ENCODE peak calls at places on chromosomes 16 and 17, in nine cellular contexts. W is cardiac muscle cell, J is left ventricle myocardium inferior, G is heart left ventricle, Q is H1, D is osteoblast, V is mammary epithelial cell, F is gastrocnemius medialis, Y is upper lobe of right lung. R is an unnamed sample.
A peak's percentile ranks its signal among the peaks of the same experiment; 100 is the strongest.

GRCh38 chr17:83192161-83192788 is 112.9 kb downstream of the METRNL start:
- DNase-seq in D (peak; percentile 78), J (peak; percentile 16), W (no peak), F (peak; percentile 36), Q (peak; percentile 16), Y (peak; percentile 61), V (no peak), G (peak; percentile 52), R (peak; percentile 53)

GRCh38 chr16:88642881-88643545 is 4.6 kb downstream of the IL17C start:
- DNase-seq in F (no peak), Q (no peak), W (no peak), J (no peak), Y (no peak), G (no peak), V (no peak), D (no peak), R (no peak)

GRCh38 chr16:68997564-68997963 is 107.9 kb upstream of the HAS3 start:
- DNase-seq in F (no peak), W (no peak), V (no peak), G (no peak), Q (no peak), J (no peak), Y (no peak), D (no peak), R (no peak)

GRCh38 chr17:37818689-37819088 is 73.8 kb upstream of the HNF1B start:
- DNase-seq in D (no peak), Q (no peak), Y (peak; percentile 70), J (no peak), G (no peak), V (peak; percentile 93), F (no peak), W (no peak), R (no peak)

GRCh38 chr17:3621146-3621720 is 12.0 kb upstream of the TRPV1 start:
- DNase-seq in W (no peak), G (no peak), F (no peak), Q (no peak), J (no peak), Y (no peak), D (no peak), V (no peak), R (no peak)

GRCh38 chr17:2056221-2057129 is 1.6 kb downstream of the HIC1 start:
- DNase-seq in Q (peak; percentile 68), F (no peak), G (peak; percentile 69), J (no peak), Y (no peak), V (no peak), D (peak; percentile 96), W (peak; percentile 51), R (no peak)

GRCh38 chr17:40325156-40326013 is 16.4 kb downstream of the RARA start:
- DNase-seq in Y (no peak), W (no peak), G (peak; percentile 41), V (no peak), Q (no peak), F (no peak), D (peak; percentile 79), J (peak; percentile 14), R (no peak)

GRCh38 chr16:86330906-86331305 is 179.4 kb upstream of the FOXF1 start:
- DNase-seq in Y (no peak), W (no peak), D (no peak), G (peak; percentile 16), F (no peak), Q (no peak), V (no peak), J (no peak), R (no peak)

GRCh38 chr17:75824050-75824552 is 20.1 kb downstream of the UNC13D start:
- DNase-seq in F (no peak), Y (no peak), J (no peak), V (no peak), D (no peak), Q (no peak), G (no peak), W (no peak), R (no peak)

GRCh38 chr17:75822119-75822799 is 21.9 kb downstream of the UNC13D start:
- DNase-seq in J (no peak), W (no peak), Q (no peak), G (no peak), V (no peak), Y (no peak), F (no peak), D (peak; percentile 79), R (peak; percentile 52)

GRCh38 chr17:75824591-75825518 is 19.3 kb downstream of the UNC13D start:
- DNase-seq in W (no peak), J (no peak), F (no peak), D (peak; percentile 92), Y (no peak), V (no peak), G (no peak), Q (no peak), R (no peak)

GRCh38 chr17:75822800-75823166 is 21.4 kb downstream of the UNC13D start:
- DNase-seq in G (no peak), J (no peak), Y (no peak), Q (no peak), V (no peak), D (peak; percentile 44), W (no peak), F (no peak), R (no peak)

DNA sequence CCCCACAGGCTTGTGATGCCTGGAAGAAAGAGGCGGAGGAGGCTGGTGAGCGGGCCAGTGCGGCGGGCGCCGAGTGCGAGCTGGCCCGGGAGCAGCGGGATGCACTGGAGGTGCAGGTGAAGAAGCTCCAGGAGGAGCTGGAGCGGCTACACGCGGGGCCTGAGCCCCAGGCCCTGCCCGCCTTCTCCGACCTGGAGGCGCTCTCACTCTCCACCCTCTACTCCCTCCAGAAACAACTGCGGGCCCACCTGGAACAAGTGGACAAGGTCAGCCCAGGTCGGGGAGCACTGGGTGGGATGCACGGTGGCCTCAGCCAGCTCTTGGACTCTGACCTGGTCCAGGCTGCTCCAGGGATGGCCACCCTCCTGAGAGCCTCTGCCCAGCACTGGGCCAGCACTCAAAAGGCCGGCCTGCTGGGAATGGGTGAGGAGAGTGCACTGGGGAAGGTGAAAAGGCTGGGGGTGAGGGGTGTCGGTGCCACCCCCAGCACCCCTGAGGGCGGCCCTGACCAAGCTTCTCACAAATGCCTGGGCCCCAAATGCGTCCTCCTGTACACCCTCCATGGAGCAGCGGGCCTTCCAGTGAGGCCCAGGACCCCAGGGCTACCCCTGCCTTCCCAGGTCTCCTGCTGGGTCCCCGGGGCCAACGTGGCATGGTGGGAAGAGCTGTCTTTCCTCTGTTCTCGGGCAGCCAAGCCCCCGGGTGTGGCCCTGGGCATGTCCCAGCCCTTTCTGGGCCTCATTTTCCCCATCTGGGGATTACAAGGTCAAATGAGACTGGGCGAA is 20.8 kb downstream of the UNC13D start:
- DNase-seq in G (no peak), V (no peak), J (no peak), Q (no peak), D (peak; percentile 74), Y (no peak), F (no peak), W (no peak), R (no peak)
- H3K36me3 ChIP-seq in G (peaks cover 77% of the 10 kb centered on the region), V (peaks cover 2% of the 10 kb centered on the region), J (peaks cover 72% of the 10 kb centered on the region), Q (peaks cover 37% of the 10 kb centered on the region), D (peaks cover 26% of the 10 kb centered on the region), Y (peaks cover 70% of the 10 kb centered on the region), F (no peaks in the 10 kb centered on the region), W (peaks cover 34% of the 10 kb centered on the region), R (peaks cover 76% of the 10 kb centered on the region)

GRCh38 chr17:80671039-80671822 is 126.6 kb downstream of the RPTOR start:
- DNase-seq in J (no peak), F (no peak), Y (no peak), V (no peak), W (no peak), D (no peak), G (no peak), Q (no peak), R (no peak)
- H3K27ac ChIP-seq in J (no peak overlapping the region), F (no peak overlapping the region), Y (no peak overlapping the region), V (no peak overlapping the region), W (no peak overlapping the region), D (peak overlapping the region; percentile 14), G (no peak overlapping the region), Q (no peak overlapping the region), R (no peak overlapping the region)

DNA sequence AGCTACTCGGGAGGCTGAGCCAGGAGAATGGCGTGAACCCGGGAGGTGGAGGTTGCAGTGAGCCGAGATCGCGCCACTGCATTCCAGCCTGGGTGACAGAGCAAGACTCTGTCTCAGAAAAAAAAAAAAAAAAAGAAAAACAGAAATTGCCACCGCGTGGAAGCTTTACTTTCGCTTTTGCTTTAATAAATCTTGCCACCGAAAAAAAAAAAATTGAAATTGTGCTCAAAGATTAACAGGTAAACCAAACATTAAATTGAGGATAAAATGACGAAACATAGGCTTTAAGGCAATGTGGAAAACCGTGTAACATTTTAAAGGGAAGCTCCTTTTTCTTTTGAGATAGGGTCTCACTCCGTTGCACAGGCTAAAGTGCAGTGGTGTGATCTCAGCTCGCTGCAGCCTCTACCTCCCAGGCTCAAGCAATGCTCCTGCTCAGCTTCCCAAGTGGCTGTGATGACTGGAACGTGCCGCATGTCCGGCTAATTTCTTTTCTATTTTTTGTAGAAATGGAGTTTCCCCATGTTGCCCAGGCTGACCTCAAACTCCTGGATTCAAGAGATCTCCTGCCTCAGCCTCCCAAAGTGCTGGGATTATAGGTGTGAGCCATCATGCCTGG is 40.1 kb downstream of the ZNF276 start:
- DNase-seq in W (no peak), D (no peak), Q (no peak), J (no peak), G (no peak), Y (no peak), V (no peak), F (no peak), R (no peak)
- H3K36me3 ChIP-seq in W (peaks cover 2% of the 10 kb centered on the region), D (peaks cover 22% of the 10 kb centered on the region), Q (peaks cover 52% of the 10 kb centered on the region), J (no peaks in the 10 kb centered on the region), G (no peaks in the 10 kb centered on the region), Y (no peaks in the 10 kb centered on the region), V (peaks cover 9% of the 10 kb centered on the region), F (no peaks in the 10 kb centered on the region), R (peaks cover 81% of the 10 kb centered on the region)

GRCh38 chr17:81261582-81262336 is 22.6 kb downstream of the NDUFAF8 start:
- DNase-seq in Y (no peak), Q (no peak), F (no peak), G (no peak), V (no peak), J (no peak), D (peak; percentile 89), W (no peak), R (no peak)

GRCh38 chr17:81260171-81260570 is 21.1 kb downstream of the NDUFAF8 start:
- DNase-seq in J (no peak), V (no peak), F (no peak), G (no peak), Y (no peak), D (no peak), W (no peak), Q (no peak), R (no peak)

GRCh38 chr17:81259058-81259605 is 20.0 kb downstream of the NDUFAF8 start:
- DNase-seq in Q (no peak), F (no peak), J (no peak), V (no peak), G (no peak), W (no peak), Y (no peak), D (no peak), R (no peak)

GRCh38 chr17:81260641-81261040 is 21.5 kb downstream of the NDUFAF8 start:
- DNase-seq in Y (no peak), J (no peak), G (no peak), V (no peak), W (no peak), F (no peak), Q (no peak), D (no peak), R (no peak)

DNA sequence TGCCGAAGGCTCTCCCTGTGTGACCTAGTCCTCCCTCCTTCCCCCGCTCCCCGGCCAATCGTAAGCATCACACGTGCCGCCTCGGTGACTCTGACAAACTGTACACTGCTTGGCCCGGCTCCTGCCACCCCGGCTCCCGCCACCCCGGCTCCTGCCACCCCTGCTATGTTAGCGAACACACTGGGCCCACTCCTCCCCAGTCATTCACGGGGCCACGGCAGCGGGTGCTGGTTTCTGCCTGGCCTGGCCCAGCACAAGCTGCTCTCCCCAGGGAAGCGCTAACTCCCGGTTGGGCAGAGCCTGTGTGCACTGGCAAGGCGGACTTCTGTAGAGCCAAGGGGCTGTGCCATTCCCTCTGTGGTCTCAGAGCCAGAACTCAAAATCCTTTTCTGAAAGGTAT is 22.0 kb downstream of the NDUFAF8 start:
- DNase-seq in W (no peak), V (no peak), G (no peak), Y (no peak), D (no peak), Q (no peak), J (no peak), F (no peak), R (no peak)
- H3K27ac ChIP-seq in W (no peak overlapping the region), V (no peak overlapping the region), G (no peak overlapping the region), Y (no peak overlapping the region), D (no peak overlapping the region), Q (no peak overlapping the region), J (no peak overlapping the region), F (no peak overlapping the region), R (no peak overlapping the region)